ENCODE peak calls at places on chromosomes 4 and X, in nine cellular contexts. A, E, O, Q, K, Y, R, V and N are unnamed samples.

GRCh38 chr4:101419324-101420135 is 72.2 kb upstream of the PPP3CA start:
- DNase-seq in K (no peak), A (no peak), Q (peak), R (peak), Y (no peak), O (no peak), V (no peak), E (no peak), N (no peak)

GRCh38 chr4:160175064-160175643 is 1072.3 kb downstream of the RAPGEF2 start:
- DNase-seq in K (no peak), V (no peak), Q (no peak), R (no peak), E (peak), A (no peak), O (no peak), Y (no peak), N (no peak)

GRCh38 chr4:182897601-182898478 is 19.3 kb downstream of the DCTD start:
- DNase-seq in A (no peak), V (no peak), E (no peak), R (peak), O (no peak), Q (no peak), K (no peak), Y (peak), N (no peak)

GRCh38 chrX:45842207-45842900 is 641.7 kb upstream of the DIPK2B start:
- DNase-seq in E (no peak), V (no peak), O (no peak), K (no peak), A (no peak), R (no peak), Y (no peak), Q (no peak), N (no peak)

GRCh38 chr4:5638316-5638715 is 70.0 kb downstream of the EVC2 start:
- DNase-seq in A (no peak), K (no peak), R (no peak), E (no peak), V (no peak), Y (no peak), Q (no peak), O (no peak), N (no peak)

GRCh38 chr4:1469596-1470392 is 63.6 kb upstream of the NKX1-1 start:
- DNase-seq in Q (peak), V (no peak), E (no peak), O (no peak), K (no peak), A (no peak), Y (no peak), R (no peak), N (no peak)

GRCh38 chr4:37794046-37794445 is 32.4 kb upstream of the PGM2 start:
- DNase-seq in K (no peak), R (no peak), O (no peak), V (no peak), Q (no peak), Y (no peak), E (no peak), A (no peak), N (no peak)

GRCh38 chr4:182338731-182339130 is 95.5 kb downstream of the TENM3 start:
- DNase-seq in Q (no peak), V (no peak), O (no peak), E (no peak), A (no peak), R (no peak), Y (no peak), K (no peak), N (no peak)

GRCh38 chrX:153498453-153498852 is 3.7 kb downstream of the BGN start:
- DNase-seq in Y (no peak), K (no peak), O (no peak), V (no peak), R (no peak), A (no peak), E (no peak), Q (no peak), N (no peak)

GRCh38 chr4:138611721-138612120 is 369.6 kb upstream of the SLC7A11 start:
- DNase-seq in A (no peak), E (no peak), Y (no peak), O (no peak), V (no peak), K (no peak), Q (no peak), R (no peak), N (peak)

GRCh38 chr4:39032218-39033085 is at the start of gene TMEM156:
- DNase-seq in V (no peak), O (no peak), K (no peak), Y (no peak), E (no peak), Q (no peak), R (no peak), A (no peak), N (no peak)
- TF ChIP-seq POLR2A in V (no peak), O (no peak), K (peak), Y (no peak), E (no peak), Q (peak), R (no peak), A (no peak), N (no peak)

GRCh38 chr4:74166823-74167222 is 8.9 kb downstream of the MTHFD2L start:
- DNase-seq in V (no peak), O (no peak), K (no peak), E (no peak), R (no peak), Y (no peak), A (no peak), Q (no peak), N (no peak)
- TF ChIP-seq POLR2A in V (no peak), O (no peak), K (no peak), E (no peak), R (no peak), Y (no peak), A (no peak), Q (no peak), N (no peak)

GRCh38 chr4:110046588-110047049 is 133.9 kb downstream of the EGF start:
- DNase-seq in A (no peak), R (no peak), E (peak), O (no peak), Q (no peak), V (no peak), Y (no peak), K (no peak), N (no peak)
- TF ChIP-seq POLR2A in A (no peak), R (no peak), E (no peak), O (no peak), Q (no peak), V (no peak), Y (no peak), K (no peak), N (no peak)

DNA sequence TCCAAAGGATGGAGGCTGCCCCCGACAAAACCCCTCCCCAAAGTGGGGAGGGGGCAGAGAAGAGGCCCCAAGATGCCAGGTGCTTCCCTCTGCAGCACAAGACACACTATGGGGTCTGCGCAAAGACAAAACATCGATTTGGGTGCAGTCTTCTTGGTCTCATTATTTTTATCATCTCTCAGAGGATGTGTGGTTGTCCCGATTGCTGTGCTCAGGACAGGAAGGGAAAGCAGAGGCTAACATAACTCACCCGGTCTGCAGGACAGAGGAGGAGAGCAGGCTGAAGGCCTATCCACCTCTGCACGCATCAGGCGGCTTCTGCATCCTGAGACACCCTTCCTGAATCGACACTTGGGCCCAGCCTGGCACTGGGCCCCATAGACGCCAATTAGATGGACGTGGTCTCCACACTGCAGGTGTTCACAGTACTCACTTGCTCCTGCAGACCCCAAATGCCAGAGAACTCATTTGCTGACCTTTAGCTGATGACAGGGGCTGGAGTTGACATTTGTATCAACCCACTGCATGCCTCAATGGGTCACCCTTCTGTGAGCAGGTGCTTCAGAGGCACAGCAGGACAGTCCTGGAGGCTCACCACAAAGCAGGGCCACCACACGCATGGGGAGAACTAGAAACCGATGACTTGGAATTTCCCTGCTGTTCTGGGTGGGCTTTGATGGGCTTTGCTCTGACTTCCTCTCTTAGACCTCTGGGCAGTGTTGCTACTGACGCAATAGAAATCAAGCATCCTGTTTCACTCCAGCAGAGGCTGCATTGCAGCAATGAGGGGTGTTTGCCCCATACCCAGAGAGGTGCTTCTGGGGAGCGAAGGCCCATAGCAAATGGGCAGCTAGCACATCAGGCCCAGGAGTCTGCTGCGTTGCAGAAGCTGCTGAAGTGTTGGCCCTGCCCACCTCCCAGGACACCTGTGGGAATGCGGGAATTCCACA is 96.3 kb upstream of the ENPP6 start:
- DNase-seq in Q (peak), E (no peak), V (no peak), R (no peak), K (no peak), Y (no peak), O (no peak), A (no peak), N (no peak)
- TF ChIP-seq POLR2A in Q (no peak), E (no peak), V (no peak), R (no peak), K (no peak), Y (no peak), O (no peak), A (no peak), N (no peak)

GRCh38 chrX:101931104-101931493 is 728 bp downstream of the ZMAT1 start:
- DNase-seq in A (no peak), O (no peak), Q (no peak), V (no peak), R (no peak), Y (no peak), K (no peak), E (no peak), N (no peak)

GRCh38 chrX:101925733-101926132 is 6.1 kb downstream of the ZMAT1 start:
- DNase-seq in O (no peak), Y (no peak), K (no peak), E (no peak), R (no peak), V (no peak), A (no peak), Q (no peak), N (no peak)

GRCh38 chrX:101932249-101932570 is 383 bp upstream of the ZMAT1 start:
- DNase-seq in E (no peak), R (no peak), V (no peak), A (no peak), Q (no peak), Y (no peak), K (no peak), O (no peak), N (no peak)

GRCh38 chrX:101931494-101932248 is at the start of gene ZMAT1:
- DNase-seq in E (peak), O (peak), Q (peak), R (peak), A (peak), K (peak), V (peak), Y (peak), N (peak)
- TF ChIP-seq POLR2A in E (no peak), O (peak), Q (peak), R (peak), A (peak), K (peak), V (peak), Y (no peak), N (peak)

GRCh38 chr4:42460043-42460442 is 62.8 kb downstream of the SHISA3 start:
- DNase-seq in Q (no peak), O (no peak), A (no peak), V (no peak), E (no peak), R (peak), Y (peak), K (no peak), N (no peak)
- TF ChIP-seq POLR2A in Q (no peak), O (no peak), A (no peak), V (no peak), E (no peak), R (no peak), Y (no peak), K (no peak), N (no peak)

GRCh38 chrX:103688949-103689348 is 2.5 kb upstream of the MORF4L2 start:
- DNase-seq in A (no peak), O (no peak), Q (no peak), V (no peak), E (no peak), Y (no peak), K (no peak), R (no peak), N (peak)

GRCh38 chrX:103686199-103687072 is at the start of gene MORF4L2:
- DNase-seq in K (peak), A (peak), Y (peak), O (peak), Q (peak), E (peak), R (peak), V (peak), N (peak)

GRCh38 chrX:103687696-103688191 is 1.2 kb upstream of the MORF4L2 start:
- DNase-seq in K (no peak), Y (peak), V (peak), O (peak), A (peak), R (peak), Q (peak), E (peak), N (peak)

GRCh38 chrX:103685396-103685795 is 1.1 kb downstream of the MORF4L2 start:
- DNase-seq in Q (no peak), A (no peak), R (no peak), V (no peak), O (no peak), K (no peak), Y (no peak), E (no peak), N (peak)

GRCh38 chrX:103687073-103687695 is 685 bp upstream of the MORF4L2 start:
- DNase-seq in R (peak), Y (peak), E (peak), A (peak), K (peak), O (peak), V (peak), Q (peak), N (peak)
- TF ChIP-seq POLR2A in R (no peak), Y (no peak), E (no peak), A (peak), K (peak), O (peak), V (no peak), Q (no peak), N (no peak)

GRCh38 chrX:41334866-41335589 is 1.1 kb downstream of the DDX3X start:
- DNase-seq in R (peak), Y (peak), A (peak), K (no peak), Q (peak), O (peak), E (no peak), V (peak), N (peak)

GRCh38 chrX:41335590-41336331 is 1.8 kb downstream of the DDX3X start:
- DNase-seq in O (no peak), A (no peak), E (no peak), K (no peak), V (no peak), Y (no peak), R (no peak), Q (no peak), N (peak)

GRCh38 chrX:41333744-41333993 is 293 bp upstream of the DDX3X start:
- DNase-seq in K (no peak), R (no peak), Y (no peak), Q (no peak), A (peak), V (no peak), O (no peak), E (peak), N (peak)

GRCh38 chrX:41332988-41333743 is 796 bp upstream of the DDX3X start:
- DNase-seq in O (peak), A (peak), E (peak), Q (peak), Y (peak), K (peak), V (peak), R (peak), N (peak)

DNA sequence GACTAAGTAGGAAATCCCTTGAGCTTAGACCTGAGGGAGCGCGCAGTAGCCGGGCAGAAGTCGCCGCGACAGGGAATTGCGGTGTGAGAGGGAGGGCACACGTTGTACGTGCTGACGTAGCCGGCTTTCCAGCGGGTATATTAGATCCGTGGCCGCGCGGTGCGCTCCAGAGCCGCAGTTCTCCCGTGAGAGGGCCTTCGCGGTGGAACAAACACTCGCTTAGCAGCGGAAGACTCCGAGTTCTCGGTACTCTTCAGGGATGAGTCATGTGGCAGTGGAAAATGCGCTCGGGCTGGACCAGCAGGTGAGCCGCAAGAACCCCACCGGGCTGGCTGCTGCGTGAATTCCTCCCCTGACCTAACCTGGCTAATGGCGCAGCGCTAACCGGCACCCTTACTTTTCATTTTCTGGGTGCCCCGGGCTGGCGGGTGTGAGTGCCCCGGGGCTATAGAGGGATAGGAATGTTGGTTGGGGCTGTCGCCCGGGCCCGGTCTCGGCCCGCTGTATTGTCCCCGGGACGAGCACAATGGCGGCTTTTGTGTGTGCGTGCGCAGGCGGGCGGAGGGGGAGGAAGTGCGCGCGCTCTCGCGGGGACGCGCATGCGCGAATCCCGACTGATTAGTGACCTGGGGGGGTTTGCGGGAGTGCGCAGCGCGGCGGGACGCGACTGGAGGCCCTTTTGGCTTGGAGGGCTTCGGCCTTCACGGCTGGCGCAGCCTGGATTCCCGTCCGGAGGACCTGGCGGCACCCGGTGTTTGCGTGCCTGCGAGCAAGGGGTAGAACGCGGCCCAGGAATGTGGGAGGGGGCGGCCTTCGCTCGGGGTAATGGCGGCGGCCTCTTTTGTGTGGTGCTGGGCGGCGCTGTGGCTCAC is at the start of gene DDX3X:
- DNase-seq in Y (peak), Q (peak), R (peak), V (peak), E (peak), O (peak), K (peak), A (peak), N (peak)
- TF ChIP-seq POLR2A in Y (no peak), Q (peak), R (peak), V (peak), E (peak), O (peak), K (peak), A (peak), N (peak)

GRCh38 chrX:66014560-66014959 is 25.3 kb downstream of the VSIG4 start:
- DNase-seq in E (no peak), R (no peak), O (no peak), V (no peak), Y (no peak), K (no peak), A (no peak), Q (no peak), N (no peak)

GRCh38 chrX:66017659-66018170 is 22.2 kb downstream of the VSIG4 start:
- DNase-seq in R (peak), Q (no peak), Y (no peak), V (no peak), O (no peak), K (no peak), A (no peak), E (no peak), N (no peak)

GRCh38 chrX:66015152-66015827 is 24.6 kb downstream of the VSIG4 start:
- DNase-seq in R (no peak), A (no peak), Q (peak), Y (no peak), K (no peak), O (no peak), E (no peak), V (peak), N (peak)

GRCh38 chrX:66016905-66017658 is 22.8 kb downstream of the VSIG4 start:
- DNase-seq in O (no peak), A (no peak), Y (no peak), R (no peak), E (no peak), Q (no peak), V (no peak), K (no peak), N (peak)

GRCh38 chrX:66015906-66016689 is 23.8 kb downstream of the VSIG4 start:
- DNase-seq in V (no peak), O (no peak), E (no peak), R (no peak), K (no peak), Q (no peak), A (no peak), Y (no peak), N (peak)
- TF ChIP-seq POLR2A in V (no peak), O (no peak), E (no peak), R (no peak), K (no peak), Q (no peak), A (no peak), Y (no peak), N (no peak)